ENCODE peak calls at places on chromosomes 3 and 15, in six cellular contexts. V is stomach, K is HCT116, R is GM12878, L is HL-60, I is Panc1. H is an unnamed sample.

GRCh38 chr15:84929795-84930371 is 45.4 kb downstream of the SLC28A1 start:
- DNase-seq in K (peak; percentile 94), R (no peak), I (no peak), L (peak; percentile 26), V (peak; percentile 86), H (no peak)

GRCh38 chr3:12990306-12990705 is 82.9 kb downstream of the IQSEC1 start:
- DNase-seq in R (no peak), K (no peak), I (no peak), L (no peak), V (no peak), H (no peak)

GRCh38 chr15:27429577-27429976 is 458.6 kb downstream of the GABRG3 start:
- DNase-seq in L (no peak), K (no peak), V (no peak), R (no peak), I (no peak), H (no peak)

GRCh38 chr15:85616549-85616948 is 178.2 kb downstream of the KLHL25 start:
- DNase-seq in R (no peak), K (no peak), V (no peak), L (no peak), I (no peak), H (no peak)

GRCh38 chr15:100602822-100603393 is 519 bp downstream of the ASB7 start:
- DNase-seq in L (no peak), K (no peak), V (no peak), I (no peak), R (peak; percentile 31), H (no peak)

GRCh38 chr3:40971191-40972168 is 227.8 kb upstream of the CTNNB1 start:
- DNase-seq in I (peak; percentile 81), R (peak; percentile 93), L (peak; percentile 86), K (peak; percentile 42), V (peak; percentile 47), H (no peak)

GRCh38 chr3:157257101-157257500 is 97.2 kb upstream of the CCNL1 start:
- DNase-seq in V (no peak), R (no peak), I (no peak), K (no peak), L (no peak), H (no peak)

GRCh38 chr3:177229791-177230190 is 32.5 kb upstream of the TBL1XR1 start:
- DNase-seq in L (no peak), I (no peak), V (no peak), K (no peak), R (no peak), H (no peak)

GRCh38 chr3:44330444-44330843 is 8.1 kb upstream of the TCAIM start:
- DNase-seq in K (no peak), L (no peak), R (no peak), I (no peak), V (no peak), H (no peak)

GRCh38 chr3:36792342-36792741 is 28.0 kb upstream of the DCLK3 start:
- DNase-seq in L (no peak), I (peak; percentile 5), V (no peak), R (no peak), K (peak; percentile 24), H (no peak)

GRCh38 chr15:68781766-68782588 is 38.7 kb downstream of the ANP32A start:
- DNase-seq in V (no peak), K (no peak), R (no peak), L (no peak), I (no peak), H (peak; percentile 72)

GRCh38 chr15:25242957-25243799 is 195.6 kb downstream of the UBE3A start:
- DNase-seq in R (no peak), I (no peak), K (no peak), L (no peak), V (peak; percentile 17), H (peak; percentile 40)

GRCh38 chr15:89363133-89363532 is 28.5 kb upstream of the POLG start:
- DNase-seq in I (no peak), V (no peak), R (no peak), K (no peak), L (no peak), H (no peak)

GRCh38 chr3:158672293-158673176 is at the start of gene LXN:
- DNase-seq in I (peak; percentile 71), L (peak; percentile 31), R (peak; percentile 56), V (peak; percentile 90), K (no peak), H (peak; percentile 88)

GRCh38 chr3:13144163-13145023 is 71.2 kb upstream of the IQSEC1 start:
- DNase-seq in V (no peak), R (no peak), I (no peak), K (no peak), L (no peak), H (peak; percentile 48)

GRCh38 chr15:38624248-38625214 is 59.9 kb upstream of the RASGRP1 start:
- DNase-seq in R (no peak), V (no peak), I (no peak), K (no peak), L (no peak), H (no peak)

GRCh38 chr3:30943206-30943605 is 48.7 kb upstream of the GADL1 start:
- DNase-seq in L (no peak), V (no peak), K (no peak), R (no peak), I (no peak), H (no peak)

GRCh38 chr3:192831111-192831644 is 86.5 kb downstream of the MB21D2 start:
- DNase-seq in R (no peak), K (no peak), I (no peak), V (no peak), L (no peak), H (no peak)

GRCh38 chr15:68234060-68234459 is 4.5 kb upstream of the CLN6 start:
- DNase-seq in R (no peak), L (no peak), V (peak; percentile 23), I (no peak), K (no peak), H (peak; percentile 49)

GRCh38 chr3:30113906-30114305 is 492.5 kb upstream of the TGFBR2 start:
- DNase-seq in K (no peak), V (no peak), I (no peak), L (no peak), R (no peak), H (no peak)

GRCh38 chr3:103968751-103969150 is 1398.0 kb upstream of the ALCAM start:
- DNase-seq in I (no peak), R (no peak), L (no peak), K (no peak), V (no peak), H (no peak)

GRCh38 chr15:88613074-88613944 is 7.8 kb upstream of the AEN start:
- DNase-seq in I (no peak), V (no peak), L (no peak), K (no peak), R (no peak), H (no peak)

GRCh38 chr3:10374311-10374710 is 53.4 kb upstream of the SEC13 start:
- DNase-seq in I (no peak), K (no peak), L (no peak), V (no peak), R (no peak), H (no peak)

GRCh38 chr3:49470714-49471420 is 800 bp downstream of the DAG1 start:
- DNase-seq in V (no peak), K (no peak), R (no peak), I (no peak), L (no peak), H (no peak)

GRCh38 chr15:39266882-39267281 is 314.0 kb upstream of the THBS1 start:
- DNase-seq in K (no peak), I (no peak), V (no peak), R (no peak), L (no peak), H (no peak)

GRCh38 chr3:172716476-172716875 is 5.6 kb upstream of the NCEH1 start:
- DNase-seq in R (no peak), L (peak; percentile 57), V (no peak), K (no peak), I (no peak), H (no peak)
- TF ChIP-seq POLR2AphosphoS5 in R (no peak), L (peak; percentile 53), V (no peak), K (no peak), I (no peak), H (no peak)

GRCh38 chr15:92443381-92443780 is 49.7 kb downstream of the ST8SIA2 start:
- DNase-seq in R (no peak), I (no peak), V (no peak), L (no peak), K (no peak), H (no peak)
- TF ChIP-seq POLR2AphosphoS5 in R (no peak), I (no peak), V (no peak), L (no peak), K (no peak), H (no peak)

DNA sequence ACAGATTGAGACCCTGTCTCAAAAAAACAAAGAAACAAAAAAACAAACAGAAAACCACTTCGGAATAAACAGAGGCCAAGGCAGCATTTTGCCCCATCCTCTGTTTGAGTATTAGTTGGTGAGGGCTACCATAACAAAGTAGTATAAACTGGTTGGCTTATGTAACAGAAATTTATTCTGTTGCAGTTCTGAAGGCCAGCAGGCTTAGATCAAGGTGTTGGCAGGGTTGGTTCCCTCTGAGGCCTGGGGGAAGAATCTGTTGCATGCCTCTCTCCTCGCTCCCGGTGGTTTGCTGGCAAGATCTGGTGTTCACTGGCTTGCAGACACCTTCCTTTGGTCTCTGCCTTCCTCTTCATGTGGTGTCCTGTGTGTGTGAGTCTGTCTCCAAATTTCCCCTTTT is 261.6 kb downstream of the PDZRN3 start:
- DNase-seq in K (no peak), R (no peak), I (no peak), L (no peak), V (no peak), H (no peak)
- TF ChIP-seq POLR2AphosphoS5 in K (no peak), R (no peak), I (no peak), L (no peak), V (no peak), H (no peak)

GRCh38 chr3:17090271-17090992 is 205.7 kb downstream of the PLCL2 start:
- DNase-seq in V (no peak), I (no peak), L (no peak), K (no peak), R (no peak), H (no peak)

GRCh38 chr3:17087509-17087908 is 202.8 kb downstream of the PLCL2 start:
- DNase-seq in V (no peak), L (no peak), R (no peak), I (no peak), K (no peak), H (no peak)

GRCh38 chr3:17088017-17088416 is 203.3 kb downstream of the PLCL2 start:
- DNase-seq in I (no peak), R (no peak), V (no peak), L (no peak), K (no peak), H (no peak)

GRCh38 chr3:17089314-17089700 is 204.6 kb downstream of the PLCL2 start:
- DNase-seq in V (no peak), I (no peak), L (no peak), R (no peak), K (no peak), H (no peak)

DNA sequence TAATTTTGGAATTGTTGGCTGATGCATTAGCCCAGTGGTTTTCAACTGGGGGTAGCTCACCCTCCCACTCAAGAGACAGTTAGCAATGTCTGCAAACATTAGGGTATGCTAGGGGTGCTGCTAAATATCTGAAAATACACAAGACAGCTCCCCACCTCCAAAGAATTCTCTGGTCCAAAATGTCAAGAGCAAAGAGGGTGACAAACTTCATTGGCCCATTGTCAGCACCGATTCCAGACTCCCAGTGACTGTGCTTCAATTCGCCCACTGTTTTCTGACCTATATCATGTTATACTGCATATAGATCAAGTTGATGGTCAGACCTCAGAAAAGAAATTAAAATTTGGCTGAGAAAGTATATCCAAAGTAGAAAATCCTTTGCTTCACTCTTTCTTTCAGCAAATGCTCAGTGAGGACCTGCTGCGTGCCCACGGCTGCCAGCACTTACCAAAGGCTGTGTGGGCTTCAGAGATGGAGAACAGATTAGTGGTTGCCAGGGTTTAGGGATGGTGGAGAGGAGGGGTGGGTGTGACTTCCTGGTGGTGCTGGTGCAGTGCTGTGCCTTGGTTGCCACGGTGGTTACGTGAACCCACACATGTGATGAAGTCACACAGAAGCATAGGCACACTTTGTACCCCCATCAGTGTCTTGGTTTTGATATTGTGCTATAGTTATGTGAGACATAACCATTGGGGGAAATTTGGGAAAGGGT is 204.0 kb downstream of the PLCL2 start:
- DNase-seq in R (no peak), K (no peak), I (no peak), V (no peak), L (no peak), H (no peak)
- TF ChIP-seq POLR2AphosphoS5 in R (no peak), K (no peak), I (no peak), V (no peak), L (no peak), H (no peak)

H was measured in suprapubic skin.